ENCODE peak calls at places on chromosome 9, in eight cellular contexts. One of them, this sample, is unnamed.

GRCh38 chr9:95552814-95553546 is 36.2 kb upstream of the PTCH1 start:
- DNase-seq in stimulated activated CD4-positive, alpha-beta T cell treated with anti-CD3 and anti-CD28 coated beads, Interleukin-4, amount 100 ng/mL, for 4 hours: peak; percentile 10
- DNase-seq in SW480: no peak
- DNase-seq in NCI-H524 treated with DMSO at 0.1 percent for 48 hours: no peak
- DNase-seq in nephron progenitor cell: peak; percentile 37
- DNase-seq in fibroblast of lung: no peak
- DNase-seq in osteocyte: no peak
- DNase-seq in NCI-H510A treated with DMSO at 0.1 percent for 48 hours: no peak
- DNase-seq in this sample: no peak

GRCh38 chr9:107710988-107711387 is 221.4 kb upstream of the KLF4 start:
- DNase-seq in fibroblast of lung: no peak
- DNase-seq in nephron progenitor cell: no peak
- DNase-seq in SW480: no peak
- DNase-seq in NCI-H510A treated with DMSO at 0.1 percent for 48 hours: no peak
- DNase-seq in NCI-H524 treated with DMSO at 0.1 percent for 48 hours: no peak
- DNase-seq in osteocyte: no peak
- DNase-seq in stimulated activated CD4-positive, alpha-beta T cell treated with anti-CD3 and anti-CD28 coated beads, Interleukin-4, amount 100 ng/mL, for 4 hours: no peak
- DNase-seq in this sample: no peak

GRCh38 chr9:85224729-85225128 is 517.0 kb downstream of the AGTPBP1 start:
- DNase-seq in nephron progenitor cell: no peak
- DNase-seq in SW480: no peak
- DNase-seq in fibroblast of lung: peak; percentile 97
- DNase-seq in osteocyte: no peak
- DNase-seq in NCI-H524 treated with DMSO at 0.1 percent for 48 hours: no peak
- DNase-seq in stimulated activated CD4-positive, alpha-beta T cell treated with anti-CD3 and anti-CD28 coated beads, Interleukin-4, amount 100 ng/mL, for 4 hours: no peak
- DNase-seq in NCI-H510A treated with DMSO at 0.1 percent for 48 hours: no peak
- DNase-seq in this sample: peak; percentile 86

GRCh38 chr9:4353236-4353635 is 53.4 kb upstream of the GLIS3 start:
- DNase-seq in nephron progenitor cell: no peak
- DNase-seq in NCI-H510A treated with DMSO at 0.1 percent for 48 hours: no peak
- DNase-seq in NCI-H524 treated with DMSO at 0.1 percent for 48 hours: no peak
- DNase-seq in stimulated activated CD4-positive, alpha-beta T cell treated with anti-CD3 and anti-CD28 coated beads, Interleukin-4, amount 100 ng/mL, for 4 hours: no peak
- DNase-seq in SW480: no peak
- DNase-seq in osteocyte: no peak
- DNase-seq in fibroblast of lung: no peak
- DNase-seq in this sample: no peak

GRCh38 chr9:81686614-81687520 is 2.5 kb downstream of the TLE1 start:
- DNase-seq in stimulated activated CD4-positive, alpha-beta T cell treated with anti-CD3 and anti-CD28 coated beads, Interleukin-4, amount 100 ng/mL, for 4 hours: peak; percentile 11
- DNase-seq in osteocyte: peak; percentile 89
- DNase-seq in NCI-H510A treated with DMSO at 0.1 percent for 48 hours: peak; percentile 86
- DNase-seq in fibroblast of lung: peak; percentile 84
- DNase-seq in nephron progenitor cell: peak; percentile 83
- DNase-seq in NCI-H524 treated with DMSO at 0.1 percent for 48 hours: no peak
- DNase-seq in SW480: peak; percentile 75
- DNase-seq in this sample: peak; percentile 53

GRCh38 chr9:86600291-86600690 is 246.1 kb upstream of the TUT7 start:
- DNase-seq in fibroblast of lung: peak; percentile 17
- DNase-seq in osteocyte: no peak
- DNase-seq in NCI-H510A treated with DMSO at 0.1 percent for 48 hours: no peak
- DNase-seq in NCI-H524 treated with DMSO at 0.1 percent for 48 hours: no peak
- DNase-seq in nephron progenitor cell: no peak
- DNase-seq in stimulated activated CD4-positive, alpha-beta T cell treated with anti-CD3 and anti-CD28 coated beads, Interleukin-4, amount 100 ng/mL, for 4 hours: no peak
- DNase-seq in SW480: no peak
- DNase-seq in this sample: peak; percentile 47

GRCh38 chr9:134738869-134739659 is 97.5 kb downstream of the COL5A1 start:
- DNase-seq in SW480: peak; percentile 61
- DNase-seq in stimulated activated CD4-positive, alpha-beta T cell treated with anti-CD3 and anti-CD28 coated beads, Interleukin-4, amount 100 ng/mL, for 4 hours: peak; percentile 45
- DNase-seq in nephron progenitor cell: peak; percentile 86
- DNase-seq in osteocyte: peak; percentile 92
- DNase-seq in NCI-H524 treated with DMSO at 0.1 percent for 48 hours: peak; percentile 51
- DNase-seq in fibroblast of lung: peak; percentile 35
- DNase-seq in NCI-H510A treated with DMSO at 0.1 percent for 48 hours: no peak
- DNase-seq in this sample: peak; percentile 22

GRCh38 chr9:124376329-124376728 is 38.9 kb downstream of the PSMB7 start:
- DNase-seq in SW480: no peak
- DNase-seq in fibroblast of lung: no peak
- DNase-seq in NCI-H524 treated with DMSO at 0.1 percent for 48 hours: no peak
- DNase-seq in osteocyte: no peak
- DNase-seq in nephron progenitor cell: no peak
- DNase-seq in NCI-H510A treated with DMSO at 0.1 percent for 48 hours: no peak
- DNase-seq in stimulated activated CD4-positive, alpha-beta T cell treated with anti-CD3 and anti-CD28 coated beads, Interleukin-4, amount 100 ng/mL, for 4 hours: no peak
- DNase-seq in this sample: no peak

GRCh38 chr9:123131258-123131657 is 97.8 kb downstream of the GPR21 start:
- DNase-seq in SW480: no peak
- DNase-seq in nephron progenitor cell: no peak
- DNase-seq in osteocyte: no peak
- DNase-seq in stimulated activated CD4-positive, alpha-beta T cell treated with anti-CD3 and anti-CD28 coated beads, Interleukin-4, amount 100 ng/mL, for 4 hours: no peak
- DNase-seq in fibroblast of lung: peak; percentile 84
- DNase-seq in NCI-H510A treated with DMSO at 0.1 percent for 48 hours: no peak
- DNase-seq in NCI-H524 treated with DMSO at 0.1 percent for 48 hours: no peak
- DNase-seq in this sample: peak; percentile 31